ENCODE peak calls at places on chromosomes 12 and 14, in seven cellular contexts. P is T47D, C is K562, D is GM12878, Z is HepG2, I is HCT116, L is SK-N-SH. V is an unnamed sample.

GRCh38 chr14:74945852-74946658 is 9.3 kb downstream of the PGF start:
- DNase-seq in L (peak; percentile 95), I (peak; percentile 39), C (peak; percentile 75), D (no peak), P (peak; percentile 80), Z (peak; percentile 84), V (peak; percentile 41)

GRCh38 chr12:127716181-127716580 is 550.8 kb upstream of the TMEM132C start:
- DNase-seq in L (no peak), C (no peak), P (no peak), Z (no peak), I (no peak), D (no peak), V (no peak)

GRCh38 chr12:31316964-31317363 is 9.0 kb downstream of the SINHCAF start:
- DNase-seq in L (no peak), D (no peak), C (no peak), I (no peak), P (no peak), Z (no peak), V (no peak)

GRCh38 chr12:96652870-96653269 is 163.5 kb downstream of the CFAP54 start:
- DNase-seq in D (no peak), I (no peak), L (no peak), P (no peak), C (no peak), Z (no peak), V (no peak)

GRCh38 chr14:94501588-94502516 is 7.4 kb downstream of the SERPINA12 start:
- DNase-seq in C (no peak), Z (peak; percentile 62), L (no peak), D (no peak), P (peak; percentile 19), I (no peak), V (no peak)

GRCh38 chr14:23633160-23633701 is 2.9 kb upstream of the DHRS2 start:
- DNase-seq in I (no peak), L (peak; percentile 36), C (no peak), Z (peak; percentile 91), D (no peak), P (no peak), V (no peak)

GRCh38 chr12:118456741-118457140 is 80.4 kb downstream of the SUDS3 start:
- DNase-seq in P (no peak), C (no peak), L (no peak), I (no peak), D (no peak), Z (no peak), V (no peak)

GRCh38 chr14:89237923-89238529 is 179.0 kb downstream of the FOXN3 start:
- DNase-seq in I (no peak), D (no peak), P (peak; percentile 55), Z (no peak), L (peak; percentile 61), C (no peak), V (no peak)

GRCh38 chr14:22314183-22314820 is 274.7 kb downstream of the DAD1 start:
- DNase-seq in L (peak; percentile 43), I (peak; percentile 60), P (peak; percentile 64), C (peak; percentile 29), D (peak; percentile 48), Z (peak; percentile 82), V (no peak)

GRCh38 chr12:132139912-132140311 is 4.2 kb downstream of the DDX51 start:
- DNase-seq in P (no peak), I (no peak), L (no peak), D (no peak), C (no peak), Z (no peak), V (no peak)

GRCh38 chr12:3551386-3551785 is 60.4 kb downstream of the PRMT8 start:
- DNase-seq in P (no peak), I (no peak), D (no peak), Z (no peak), L (no peak), C (no peak), V (peak; percentile 26)

GRCh38 chr12:25590021-25590721 is 37.1 kb upstream of the LMNTD1 start:
- DNase-seq in L (no peak), D (no peak), P (no peak), I (no peak), C (no peak), Z (no peak), V (no peak)

GRCh38 chr12:25592725-25593495 is 39.8 kb upstream of the LMNTD1 start:
- DNase-seq in I (no peak), C (no peak), P (no peak), Z (no peak), D (no peak), L (no peak), V (no peak)

GRCh38 chr12:25594376-25594775 is 41.3 kb upstream of the LMNTD1 start:
- DNase-seq in Z (no peak), P (no peak), D (no peak), C (no peak), L (no peak), I (no peak), V (no peak)

GRCh38 chr12:25587346-25587745 is 34.3 kb upstream of the LMNTD1 start:
- DNase-seq in D (no peak), C (no peak), Z (no peak), P (no peak), L (no peak), I (no peak), V (no peak)

DNA sequence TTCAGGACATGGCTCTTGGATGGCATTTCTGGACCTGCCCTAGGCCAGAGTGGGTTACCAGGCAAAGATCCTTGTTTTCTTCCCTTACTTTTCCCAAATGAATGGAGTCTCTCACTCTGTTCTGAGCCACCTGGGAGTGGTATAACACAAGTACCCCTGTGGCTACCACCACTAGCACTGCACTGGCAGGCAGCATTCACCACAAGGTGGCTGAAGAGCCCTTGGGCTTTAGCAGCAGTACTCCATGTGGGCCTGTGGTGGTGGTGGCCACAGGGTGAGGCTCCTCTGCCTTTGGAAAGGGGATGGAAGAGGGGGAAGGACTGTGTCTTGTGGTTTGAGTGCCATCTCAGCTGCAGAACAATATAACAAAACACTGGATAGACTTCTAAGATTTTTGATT is 38.0 kb upstream of the LMNTD1 start:
- DNase-seq in P (peak; percentile 16), D (no peak), Z (no peak), I (no peak), L (no peak), C (no peak), V (peak; percentile 1)
- TF ChIP-seq JUND in P (no peak), D (no peak), Z (no peak), I (no peak), L (no peak), C (no peak), V (no peak)

GRCh38 chr14:33569844-33570716 is 380.8 kb downstream of the EGLN3 start:
- DNase-seq in P (no peak), C (no peak), D (no peak), Z (no peak), L (no peak), I (no peak), V (no peak)
- TF ChIP-seq JUND in P (no peak), C (no peak), D (no peak), Z (no peak), L (peak; percentile 96), I (no peak), V (no peak)

GRCh38 chr12:92288533-92288932 is 142.9 kb upstream of the BTG1 start:
- DNase-seq in L (no peak), I (no peak), C (no peak), D (no peak), P (no peak), Z (no peak), V (no peak)
- TF ChIP-seq JUND in L (no peak), I (no peak), C (no peak), D (no peak), P (no peak), Z (no peak), V (no peak)

DNA sequence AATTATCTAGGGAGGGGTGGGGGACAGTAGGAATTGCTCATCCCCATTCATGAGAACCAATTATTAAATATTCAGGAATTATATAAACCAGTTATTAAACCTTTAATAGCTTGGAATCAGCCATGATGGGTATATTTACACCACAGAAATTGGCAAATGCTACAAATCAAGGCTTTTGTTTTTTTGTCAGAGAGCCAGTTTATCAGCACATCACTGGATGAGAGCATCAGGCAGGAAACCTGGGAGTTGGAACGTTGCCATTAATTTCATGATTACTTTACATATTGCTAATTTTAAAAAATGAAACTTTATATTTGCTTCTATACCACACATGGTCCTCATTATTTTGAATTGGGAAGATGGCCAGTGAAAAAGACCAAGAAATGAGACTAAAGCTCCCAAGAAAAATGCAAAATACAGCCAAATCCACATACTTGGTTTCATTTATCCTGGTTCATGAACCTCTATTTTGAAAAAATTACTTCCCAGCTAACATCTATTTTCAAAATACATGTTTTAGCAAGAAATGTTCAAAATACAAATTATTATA is 48.4 kb downstream of the ATL1 start:
- DNase-seq in P (no peak), C (no peak), Z (no peak), L (no peak), I (no peak), D (no peak), V (no peak)
- TF ChIP-seq JUND in P (no peak), C (no peak), Z (no peak), L (no peak), I (no peak), D (no peak), V (no peak)